ENCODE peak calls at places on chromosomes 1 and 21, in nine cellular contexts. O, S, N, Q, T, W, Y, C and J are unnamed samples.

GRCh38 chr1:32393832-32394140 is 455 bp downstream of the BSDC1 start:
- DNase-seq in O (no peak), S (peak), N (peak), Q (no peak), T (peak), W (no peak), Y (no peak), C (peak), J (peak)

GRCh38 chr21:34552324-34553198 is 40.6 kb upstream of the KCNE1 start:
- DNase-seq in O (no peak), S (no peak), N (no peak), Q (peak), T (peak), W (no peak), Y (no peak), C (no peak), J (no peak)

GRCh38 chr1:209610378-209610905 is 26.9 kb downstream of the CAMK1G start:
- DNase-seq in O (no peak), S (peak), N (no peak), Q (no peak), T (no peak), W (no peak), Y (no peak), C (no peak), J (no peak)

GRCh38 chr1:99965646-99966375 is 4.0 kb upstream of the SLC35A3 start:
- DNase-seq in O (no peak), S (peak), N (no peak), Q (no peak), T (no peak), W (no peak), Y (no peak), C (no peak), J (no peak)

GRCh38 chr21:42565886-42566523 is 52.4 kb downstream of the SLC37A1 start:
- DNase-seq in O (no peak), S (no peak), N (peak), Q (no peak), T (no peak), W (no peak), Y (no peak), C (no peak), J (no peak)

GRCh38 chr21:42164064-42164789 is 54.7 kb upstream of the ABCG1 start:
- DNase-seq in O (no peak), S (no peak), N (peak), Q (peak), T (peak), W (no peak), Y (peak), C (peak), J (peak)

GRCh38 chr21:21971384-21971783 is 973.2 kb downstream of the NCAM2 start:
- DNase-seq in O (no peak), S (no peak), N (no peak), Q (no peak), T (no peak), W (no peak), Y (no peak), C (no peak), J (no peak)

GRCh38 chr1:36285450-36286101 is 20.6 kb upstream of the SH3D21 start:
- DNase-seq in O (no peak), S (peak), N (peak), Q (peak), T (peak), W (peak), Y (no peak), C (peak), J (peak)

GRCh38 chr1:15027515-15027948 is 126.0 kb upstream of the TMEM51 start:
- DNase-seq in O (no peak), S (peak), N (peak), Q (peak), T (peak), W (peak), Y (peak), C (peak), J (peak)

GRCh38 chr1:230394134-230394533 is 32.0 kb downstream of the PGBD5 start:
- DNase-seq in O (no peak), S (no peak), N (no peak), Q (no peak), T (no peak), W (no peak), Y (no peak), C (peak), J (no peak)

GRCh38 chr1:64906447-64906846 is 59.9 kb downstream of the JAK1 start:
- DNase-seq in O (no peak), S (peak), N (no peak), Q (no peak), T (no peak), W (no peak), Y (no peak), C (no peak), J (no peak)

GRCh38 chr1:159008744-159009188 is 941 bp upstream of the IFI16 start:
- DNase-seq in O (peak), S (no peak), N (no peak), Q (peak), T (peak), W (no peak), Y (no peak), C (no peak), J (peak)

GRCh38 chr1:55593299-55593698 is 378.1 kb upstream of the USP24 start:
- DNase-seq in O (no peak), S (no peak), N (no peak), Q (no peak), T (no peak), W (no peak), Y (no peak), C (no peak), J (no peak)

GRCh38 chr1:221741364-221741970 is 422 bp downstream of the DUSP10 start:
- DNase-seq in O (no peak), S (peak), N (peak), Q (peak), T (peak), W (peak), Y (no peak), C (peak), J (no peak)

GRCh38 chr1:207579436-207579799 is 65.5 kb upstream of the CR1L start:
- DNase-seq in O (no peak), S (peak), N (peak), Q (peak), T (peak), W (peak), Y (no peak), C (peak), J (peak)

GRCh38 chr1:204286323-204286714 is 72.5 kb upstream of the GOLT1A start:
- DNase-seq in O (no peak), S (no peak), N (no peak), Q (no peak), T (no peak), W (no peak), Y (no peak), C (no peak), J (no peak)

GRCh38 chr1:100585774-100586173 is 47.8 kb downstream of the GPR88 start:
- DNase-seq in O (no peak), S (no peak), N (no peak), Q (peak), T (no peak), W (no peak), Y (no peak), C (no peak), J (no peak)

GRCh38 chr1:201888282-201889033 is at the start of gene SHISA4:
- DNase-seq in O (no peak), S (peak), N (peak), Q (peak), T (peak), W (no peak), Y (peak), C (peak), J (no peak)

GRCh38 chr1:222310830-222311229 is 237.1 kb downstream of the HHIPL2 start:
- DNase-seq in O (no peak), S (no peak), N (no peak), Q (no peak), T (no peak), W (no peak), Y (peak), C (no peak), J (peak)

GRCh38 chr1:23178931-23179330 is 10.3 kb upstream of the LUZP1 start:
- DNase-seq in O (no peak), S (peak), N (no peak), Q (peak), T (no peak), W (no peak), Y (no peak), C (peak), J (peak)

GRCh38 chr1:201295346-201295745 is 12.0 kb downstream of the PKP1 start:
- DNase-seq in O (no peak), S (no peak), N (no peak), Q (no peak), T (no peak), W (no peak), Y (no peak), C (no peak), J (no peak)

GRCh38 chr1:205598841-205599666 is 32.8 kb downstream of the ELK4 start:
- DNase-seq in O (no peak), S (no peak), N (peak), Q (peak), T (peak), W (peak), Y (peak), C (no peak), J (no peak)

GRCh38 chr1:214310777-214311690 is 30.1 kb downstream of the SMYD2 start:
- DNase-seq in O (no peak), S (no peak), N (no peak), Q (no peak), T (no peak), W (no peak), Y (no peak), C (no peak), J (no peak)

GRCh38 chr1:192550922-192551534 is 24.5 kb upstream of the RGS1 start:
- DNase-seq in O (peak), S (peak), N (no peak), Q (peak), T (no peak), W (no peak), Y (no peak), C (no peak), J (peak)

GRCh38 chr21:17539323-17539722 is 26.5 kb downstream of the CXADR start:
- DNase-seq in O (no peak), S (no peak), N (no peak), Q (no peak), T (no peak), W (no peak), Y (no peak), C (no peak), J (no peak)

GRCh38 chr21:17270234-17270633 is 242.6 kb upstream of the CXADR start:
- DNase-seq in O (no peak), S (peak), N (peak), Q (peak), T (peak), W (peak), Y (no peak), C (peak), J (no peak)

GRCh38 chr1:44067258-44068250 is 36.3 kb upstream of the SLC6A9 start:
- DNase-seq in O (peak), S (no peak), N (no peak), Q (no peak), T (no peak), W (no peak), Y (no peak), C (no peak), J (peak)
- H3K4me3 ChIP-seq in O (no peak), S (no peak), N (no peak), Q (no peak), T (no peak), W (no peak), Y (no peak), C (no peak), J (peak)

DNA sequence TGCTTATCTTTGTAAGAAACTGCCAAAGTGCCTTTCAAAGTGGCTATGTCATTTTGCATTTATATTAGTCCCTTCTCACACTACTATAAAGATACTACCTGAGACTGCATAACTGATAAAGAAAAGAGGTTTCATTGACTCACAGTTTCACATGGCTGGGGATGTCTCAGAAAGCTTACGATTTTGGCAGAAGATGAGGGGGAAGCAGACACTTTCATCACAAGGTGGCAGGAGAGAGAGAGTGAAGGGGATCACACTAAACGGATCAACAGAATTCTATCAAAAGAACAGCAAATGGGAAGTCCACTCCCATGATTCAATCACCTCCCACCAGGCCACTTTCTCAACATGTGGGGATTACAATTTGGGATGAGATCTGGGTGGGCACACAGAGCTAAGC is 1352.0 kb upstream of the B3GALT2 start:
- DNase-seq in O (no peak), S (no peak), N (no peak), Q (no peak), T (no peak), W (no peak), Y (no peak), C (peak), J (no peak)
- TF ChIP-seq CTCF in O (no peak), S (no peak), N (no peak), Q (no peak), T (no peak), W (no peak), Y (no peak), C (peak), J (no peak)

GRCh38 chr1:51516639-51517158 is 2.4 kb downstream of the EPS15 start:
- DNase-seq in O (no peak), S (no peak), N (no peak), Q (no peak), T (no peak), W (no peak), Y (no peak), C (no peak), J (no peak)
- H3K4me3 ChIP-seq in O (peak), S (no peak), N (peak), Q (peak), T (no peak), W (peak), Y (peak), C (no peak), J (peak)

DNA sequence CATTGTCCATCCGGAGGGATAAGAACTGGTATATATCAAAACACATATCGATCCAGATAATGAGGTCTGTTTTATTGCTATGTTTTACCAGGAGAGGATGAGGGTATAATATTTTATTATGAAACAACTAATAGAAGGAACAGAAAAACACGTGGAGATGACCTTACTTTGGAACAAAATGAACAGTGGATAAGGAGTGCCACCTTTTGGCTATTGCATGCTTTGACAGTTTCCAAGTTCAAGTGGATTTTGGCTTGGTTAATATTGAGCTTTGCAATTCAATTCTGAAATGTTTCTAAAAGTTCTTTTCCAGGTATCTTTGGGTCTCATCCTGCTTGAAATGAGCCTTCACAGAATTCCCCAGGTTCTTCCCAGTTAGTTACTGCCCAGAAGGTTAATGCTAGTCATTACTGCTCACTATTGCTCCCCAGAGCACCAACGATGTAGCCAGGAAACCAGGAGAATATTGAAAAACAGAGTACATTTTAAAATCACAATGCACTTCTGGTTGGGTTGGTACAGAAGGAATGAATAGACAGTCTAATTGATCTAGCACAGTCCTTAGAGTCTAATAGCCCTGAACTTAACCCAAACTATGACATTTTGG is 45.5 kb downstream of the ZC3H11B start:
- DNase-seq in O (no peak), S (peak), N (no peak), Q (peak), T (no peak), W (no peak), Y (no peak), C (peak), J (peak)
- TF ChIP-seq CTCF in O (peak), S (peak), N (no peak), Q (peak), T (no peak), W (peak), Y (peak), C (peak), J (peak)

DNA sequence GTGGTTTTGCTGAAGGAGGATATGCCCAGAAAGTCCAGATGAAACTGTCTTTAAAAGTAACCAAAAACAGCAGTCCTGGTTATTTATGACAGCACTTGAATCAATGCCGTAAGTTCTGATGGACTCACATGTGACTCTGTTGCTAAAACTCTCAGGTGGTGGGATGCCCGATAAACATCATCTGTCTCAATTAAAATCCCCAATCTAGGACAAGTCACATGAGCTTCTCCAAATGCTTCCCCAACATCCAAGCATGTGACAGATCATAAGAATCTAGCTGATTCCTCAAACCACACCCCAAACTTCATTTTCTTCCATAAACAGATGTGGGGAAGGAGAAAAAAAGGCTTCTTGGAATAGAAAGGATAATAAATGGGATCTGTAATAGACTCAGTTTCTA is 791 bp upstream of the CTSK start:
- DNase-seq in O (no peak), S (no peak), N (no peak), Q (no peak), T (no peak), W (peak), Y (no peak), C (no peak), J (no peak)
- H3K4me3 ChIP-seq in O (no peak), S (no peak), N (peak), Q (no peak), T (no peak), W (peak), Y (no peak), C (no peak), J (no peak)

GRCh38 chr1:152770411-152770810 is 4.5 kb upstream of the LCE1F start:
- DNase-seq in O (no peak), S (peak), N (no peak), Q (no peak), T (no peak), W (no peak), Y (no peak), C (no peak), J (no peak)

GRCh38 chr1:152776361-152776760 is 1.4 kb downstream of the LCE1F start:
- DNase-seq in O (no peak), S (no peak), N (no peak), Q (no peak), T (no peak), W (no peak), Y (no peak), C (no peak), J (no peak)

GRCh38 chr1:152768847-152769533 is 6.0 kb upstream of the LCE1F start:
- DNase-seq in O (no peak), S (peak), N (no peak), Q (no peak), T (no peak), W (no peak), Y (no peak), C (peak), J (no peak)

GRCh38 chr1:152777510-152778137 is 2.7 kb downstream of the LCE1F start:
- DNase-seq in O (no peak), S (no peak), N (no peak), Q (no peak), T (peak), W (no peak), Y (no peak), C (peak), J (peak)

GRCh38 chr1:152774875-152775274 is at the start of gene LCE1F:
- DNase-seq in O (no peak), S (peak), N (no peak), Q (no peak), T (no peak), W (no peak), Y (no peak), C (no peak), J (peak)
- TF ChIP-seq CTCF in O (peak), S (peak), N (no peak), Q (no peak), T (no peak), W (no peak), Y (no peak), C (no peak), J (peak)

GRCh38 chr1:28193701-28194161 is 17.2 kb upstream of the PTAFR start:
- DNase-seq in O (no peak), S (peak), N (no peak), Q (no peak), T (no peak), W (no peak), Y (no peak), C (peak), J (no peak)
- H3K4me3 ChIP-seq in O (no peak), S (peak), N (no peak), Q (no peak), T (no peak), W (no peak), Y (no peak), C (no peak), J (no peak)

DNA sequence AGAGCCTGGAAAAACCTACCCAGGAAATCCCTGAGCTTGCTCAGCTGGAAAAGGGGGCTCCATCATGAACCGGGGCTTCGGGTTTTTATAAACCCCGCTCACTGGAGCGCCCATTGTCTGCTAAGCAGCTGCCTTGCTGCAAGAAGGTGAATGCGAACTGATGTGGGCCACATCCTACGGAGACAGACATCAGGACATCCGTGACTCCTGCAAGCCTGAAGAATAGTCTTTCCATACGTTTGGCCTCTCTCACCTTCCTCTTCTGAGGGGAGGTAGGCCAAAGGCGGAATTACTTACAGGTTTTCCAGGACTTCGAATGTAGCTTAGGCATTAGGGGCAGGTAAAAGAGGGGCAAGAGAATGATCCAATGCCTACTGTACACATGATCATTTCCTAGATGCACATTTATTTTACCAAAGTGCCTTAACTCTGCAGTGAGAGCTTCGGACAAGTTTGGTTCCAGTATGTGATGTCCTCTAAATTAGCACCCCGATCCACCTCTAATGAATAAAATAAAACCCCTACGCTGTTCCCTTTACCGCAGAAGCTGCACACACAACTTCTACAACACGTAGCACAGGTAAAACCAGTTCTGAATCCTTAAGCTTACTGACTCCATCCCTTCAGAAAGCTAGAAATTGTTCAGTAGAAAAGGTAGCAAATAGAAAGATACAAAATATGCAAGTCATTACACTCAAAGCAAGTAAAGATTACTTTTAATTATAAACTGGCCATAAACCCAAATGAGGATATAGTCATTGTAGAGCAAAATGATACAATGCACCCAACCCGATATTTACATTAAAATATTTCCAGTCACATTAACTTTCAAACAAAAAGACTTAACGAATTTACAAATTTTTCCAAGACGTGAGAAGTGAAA is 866 bp upstream of the SORT1 start:
- DNase-seq in O (no peak), S (peak), N (no peak), Q (no peak), T (no peak), W (no peak), Y (no peak), C (no peak), J (no peak)
- TF ChIP-seq CTCF in O (no peak), S (no peak), N (no peak), Q (no peak), T (no peak), W (peak), Y (no peak), C (no peak), J (no peak)

GRCh38 chr1:212179394-212180076 is 105.7 kb upstream of the PPP2R5A start:
- DNase-seq in O (no peak), S (peak), N (no peak), Q (peak), T (no peak), W (peak), Y (no peak), C (no peak), J (no peak)
- H3K4me3 ChIP-seq in O (no peak), S (no peak), N (no peak), Q (no peak), T (no peak), W (no peak), Y (no peak), C (no peak), J (no peak)

GRCh38 chr1:227449051-227449450 is 114.3 kb upstream of the ZNF678 start:
- DNase-seq in O (no peak), S (peak), N (no peak), Q (no peak), T (peak), W (no peak), Y (no peak), C (peak), J (peak)
- TF ChIP-seq CTCF in O (peak), S (peak), N (no peak), Q (peak), T (no peak), W (peak), Y (no peak), C (peak), J (peak)